ENCODE peak calls at places on chromosomes 12 and 14, in seven cellular contexts. L is SK-N-SH, Q is breast epithelium, H is AG04450, R is IMR-90, A is testis, I is lower lobe of right lung. C is an unnamed sample.
A peak's percentile ranks its signal among the peaks of the same experiment; 100 is the strongest.

GRCh38 chr14:75720828-75721227 is 59.8 kb downstream of the TTLL5 start:
- DNase-seq in H (no peak), Q (peak; percentile 73), L (no peak), A (peak; percentile 85), R (no peak), I (no peak), C (no peak)

GRCh38 chr12:54988402-54989054 is 4.0 kb upstream of the TESPA1 start:
- DNase-seq in I (peak; percentile 61), Q (peak; percentile 65), A (peak; percentile 90), R (peak; percentile 15), H (no peak), L (no peak), C (peak; percentile 77)

GRCh38 chr12:40164034-40164433 is 58.2 kb upstream of the SLC2A13 start:
- DNase-seq in Q (no peak), R (no peak), A (no peak), L (no peak), H (no peak), I (no peak), C (no peak)

GRCh38 chr14:77059276-77059934 is 30.9 kb upstream of the IRF2BPL start:
- DNase-seq in R (peak; percentile 91), I (no peak), H (no peak), Q (peak; percentile 74), A (peak; percentile 51), L (no peak), C (no peak)

GRCh38 chr12:6860942-6861341 is 6.4 kb upstream of the TPI1 start:
- DNase-seq in Q (no peak), I (no peak), R (no peak), L (no peak), A (no peak), H (no peak), C (no peak)

GRCh38 chr14:98614741-98615140 is 657.3 kb downstream of the BCL11B start:
- DNase-seq in A (no peak), I (no peak), H (no peak), Q (no peak), R (no peak), L (no peak), C (no peak)

GRCh38 chr12:120830052-120830940 is 73.9 kb downstream of the SPPL3 start:
- DNase-seq in A (no peak), L (peak; percentile 46), I (no peak), R (peak; percentile 12), Q (no peak), H (no peak), C (no peak)

GRCh38 chr12:129241852-129242251 is 388.6 kb downstream of the GLT1D1 start:
- DNase-seq in Q (no peak), I (no peak), L (no peak), H (no peak), R (no peak), A (no peak), C (no peak)

GRCh38 chr12:84803661-84804060 is 108.9 kb downstream of the SLC6A15 start:
- DNase-seq in Q (no peak), H (no peak), R (no peak), A (no peak), I (no peak), L (no peak), C (no peak)

GRCh38 chr12:65306603-65307501 is 28.4 kb downstream of the MSRB3 start:
- DNase-seq in L (peak; percentile 57), R (peak; percentile 75), I (peak; percentile 46), H (peak; percentile 39), Q (no peak), A (no peak), C (no peak)
- H3K27ac ChIP-seq in L (peak overlapping the region; percentile 91), R (peak overlapping the region; percentile 83), I (no peak overlapping the region), H (peak overlapping the region; percentile 40), Q (no peak overlapping the region), A (no peak overlapping the region), C (no peak overlapping the region)

DNA sequence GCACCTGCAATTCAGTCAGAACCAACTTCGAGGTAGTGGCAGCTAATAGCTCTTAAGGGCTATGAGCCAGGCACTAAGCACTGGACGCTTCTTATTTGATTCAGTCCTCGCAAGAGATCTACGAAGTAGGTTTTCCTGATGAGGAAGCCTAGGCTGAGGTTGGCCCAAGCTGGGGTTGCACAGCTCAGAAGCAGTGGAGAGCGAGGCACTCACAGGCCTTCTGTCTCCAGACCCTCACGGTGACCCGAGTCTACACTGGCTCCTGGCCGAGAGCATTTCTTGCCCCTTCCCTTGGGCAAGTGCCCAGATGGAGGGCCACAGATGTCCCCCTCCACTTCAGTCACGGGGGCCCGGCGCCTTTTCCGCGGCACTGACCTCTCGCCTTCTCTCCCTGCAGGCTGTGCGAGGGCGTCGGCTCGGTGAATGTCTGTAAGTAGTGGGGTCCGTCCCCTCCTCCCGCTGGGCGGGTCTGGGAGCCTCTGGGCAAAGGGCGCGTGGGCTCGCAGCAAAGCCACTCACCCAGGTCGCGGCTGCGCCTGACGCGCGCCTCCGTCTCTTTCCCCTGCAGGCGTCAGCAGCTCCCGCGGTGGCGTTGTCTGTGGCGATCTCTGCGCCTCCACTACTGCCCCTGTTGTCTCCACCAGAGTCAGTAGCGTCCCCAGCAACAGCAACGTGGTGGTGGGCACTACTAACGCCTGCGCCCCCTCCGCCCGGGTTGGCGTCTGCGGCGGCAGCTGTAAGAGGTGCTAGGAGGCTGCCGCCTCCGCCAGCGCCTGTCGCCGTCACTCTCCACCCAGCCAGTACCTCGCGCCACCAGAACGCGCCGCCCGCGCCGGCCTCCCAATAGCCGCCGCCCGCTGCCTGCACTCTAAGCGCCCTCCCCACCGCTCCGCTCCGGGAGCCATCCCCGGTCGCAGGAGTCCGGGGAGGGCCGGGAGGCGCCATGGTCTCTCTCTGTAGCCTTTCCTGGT is 13.1 kb downstream of the KRT83 start:
- DNase-seq in L (peak; percentile 89), R (peak; percentile 11), Q (peak; percentile 81), H (no peak), A (peak; percentile 67), I (peak; percentile 78), C (peak; percentile 86)
- TF ChIP-seq CTCF in L (no peak), R (peak; percentile 9), Q (peak; percentile 60), H (no peak), A (no peak), I (no peak), C (peak; percentile 24)

GRCh38 chr12:82818276-82819035 is 131.8 kb downstream of the TMTC2 start:
- DNase-seq in H (no peak), A (no peak), Q (no peak), R (peak; percentile 6), I (no peak), L (no peak), C (no peak)
- H3K27ac ChIP-seq in H (no peak overlapping the region), A (no peak overlapping the region), Q (no peak overlapping the region), R (no peak overlapping the region), I (no peak overlapping the region), L (no peak overlapping the region), C (no peak overlapping the region)

GRCh38 chr12:88575361-88575959 is 4.8 kb downstream of the KITLG start:
- DNase-seq in L (no peak), R (no peak), Q (no peak), I (no peak), H (no peak), A (no peak), C (no peak)

GRCh38 chr12:88579572-88579940 is 715 bp downstream of the KITLG start:
- DNase-seq in I (peak; percentile 62), Q (peak; percentile 59), L (peak; percentile 66), H (no peak), R (no peak), A (peak; percentile 57), C (peak; percentile 76)

GRCh38 chr12:88578274-88578673 is 2.0 kb downstream of the KITLG start:
- DNase-seq in I (no peak), Q (no peak), H (no peak), A (peak; percentile 37), L (no peak), R (no peak), C (no peak)

GRCh38 chr12:88578821-88579518 is 1.3 kb downstream of the KITLG start:
- DNase-seq in I (no peak), Q (no peak), L (peak; percentile 72), H (no peak), A (peak; percentile 42), R (no peak), C (no peak)

GRCh38 chr12:88577537-88577936 is 2.7 kb downstream of the KITLG start:
- DNase-seq in R (no peak), I (no peak), H (no peak), L (no peak), Q (no peak), A (no peak), C (no peak)
- TF ChIP-seq CTCF in R (no peak), I (peak; percentile 17), H (no peak), L (peak; percentile 40), Q (peak; percentile 51), A (no peak), C (peak; percentile 37)

GRCh38 chr14:44956866-44957265 is 4.9 kb downstream of the KLHL28 start:
- DNase-seq in Q (no peak), H (no peak), I (no peak), A (no peak), R (no peak), L (no peak), C (no peak)

GRCh38 chr14:44959538-44959937 is 2.2 kb downstream of the KLHL28 start:
- DNase-seq in R (no peak), I (no peak), H (no peak), Q (no peak), L (no peak), A (no peak), C (no peak)

GRCh38 chr14:44952391-44953110 is 9.2 kb downstream of the KLHL28 start:
- DNase-seq in R (no peak), L (no peak), A (no peak), Q (no peak), I (no peak), H (no peak), C (no peak)

GRCh38 chr14:44955528-44955927 is 6.2 kb downstream of the KLHL28 start:
- DNase-seq in H (no peak), R (no peak), I (no peak), L (no peak), Q (no peak), A (no peak), C (no peak)

DNA sequence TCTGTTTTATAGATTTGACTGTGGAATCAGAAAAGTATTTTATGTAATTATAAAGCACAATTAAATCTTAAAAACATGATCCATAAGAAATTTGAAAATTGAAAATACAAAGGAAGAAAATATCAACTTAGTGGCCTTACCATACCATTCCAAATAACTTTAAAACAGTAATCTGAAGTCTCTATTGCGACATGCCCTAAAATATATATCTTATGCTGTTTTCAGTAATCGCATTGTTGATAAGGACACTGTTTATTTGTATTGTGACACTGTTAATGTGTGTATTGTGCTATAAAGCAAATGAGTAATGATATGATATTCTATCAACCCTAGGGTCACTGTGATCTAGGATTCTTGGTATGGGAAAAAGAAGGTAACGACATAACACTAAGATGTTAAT is 7.0 kb downstream of the KLHL28 start:
- DNase-seq in A (no peak), Q (no peak), I (no peak), L (no peak), H (no peak), R (no peak), C (no peak)
- H3K27ac ChIP-seq in A (no peak overlapping the region), Q (no peak overlapping the region), I (no peak overlapping the region), L (no peak overlapping the region), H (no peak overlapping the region), R (no peak overlapping the region), C (no peak overlapping the region)

C was measured in upper lobe of right lung.